ENCODE peak calls at places on chromosomes 6 and 20, in six cellular contexts. T, X, K, C, R and J are unnamed samples.

GRCh38 chr6:121885399-121886152 is 450.1 kb downstream of the GJA1 start:
- DNase-seq in X (no peak), R (no peak), T (no peak), C (no peak), K (no peak), J (no peak)

GRCh38 chr6:32213649-32214048 is 10.2 kb downstream of the NOTCH4 start:
- DNase-seq in X (no peak), T (no peak), K (no peak), C (no peak), R (no peak), J (no peak)

GRCh38 chr6:34531580-34532201 is 24.4 kb downstream of the SPDEF start:
- DNase-seq in R (peak; percentile 80), X (no peak), T (peak; percentile 89), K (peak; percentile 92), C (no peak), J (no peak)

GRCh38 chr6:66772785-66773184 is 1065.8 kb upstream of the EYS start:
- DNase-seq in T (no peak), C (no peak), R (no peak), K (no peak), X (no peak), J (no peak)

GRCh38 chr6:23413327-23414203 is 712.5 kb upstream of the NRSN1 start:
- DNase-seq in C (no peak), X (no peak), K (no peak), T (no peak), R (no peak), J (no peak)

GRCh38 chr6:49528571-49528970 is 21.9 kb upstream of the C6orf141 start:
- DNase-seq in T (no peak), X (no peak), C (no peak), K (no peak), R (no peak), J (no peak)

GRCh38 chr6:111981441-111981840 is 72.5 kb upstream of the CCN6 start:
- DNase-seq in K (no peak), C (no peak), R (no peak), T (no peak), X (no peak), J (no peak)

GRCh38 chr6:69422474-69422873 is 374.3 kb downstream of the LMBRD1 start:
- DNase-seq in C (no peak), K (no peak), T (no peak), R (no peak), X (no peak), J (no peak)

GRCh38 chr6:49326337-49326736 is 136.7 kb downstream of the MMUT start:
- DNase-seq in R (no peak), T (no peak), K (no peak), C (no peak), X (no peak), J (no peak)

GRCh38 chr6:142474446-142475289 is 172.9 kb downstream of the ADGRG6 start:
- DNase-seq in T (peak; percentile 14), C (no peak), K (no peak), R (peak; percentile 76), X (no peak), J (no peak)

GRCh38 chr20:9202440-9203080 is 133.7 kb downstream of the PLCB4 start:
- DNase-seq in K (no peak), T (no peak), C (no peak), R (no peak), X (no peak), J (no peak)

GRCh38 chr20:48897298-48898044 is 24.0 kb upstream of the ARFGEF2 start:
- DNase-seq in R (no peak), X (no peak), K (peak; percentile 61), C (no peak), T (no peak), J (no peak)

GRCh38 chr6:36615018-36615761 is 21.0 kb downstream of the SRSF3 start:
- DNase-seq in T (peak; percentile 39), K (peak; percentile 79), X (no peak), C (peak; percentile 42), R (no peak), J (peak; percentile 27)

GRCh38 chr20:57667385-57667784 is 42.4 kb downstream of the PMEPA1 start:
- DNase-seq in X (no peak), C (no peak), R (no peak), K (no peak), T (no peak), J (peak; percentile 31)

GRCh38 chr6:42915737-42916136 is at the start of gene PTCRA:
- DNase-seq in R (no peak), C (no peak), X (no peak), T (no peak), K (no peak), J (no peak)

GRCh38 chr20:51661609-51662178 is 106.5 kb downstream of the ATP9A start:
- DNase-seq in T (no peak), K (no peak), X (peak; percentile 25), C (no peak), R (no peak), J (no peak)

GRCh38 chr6:149840345-149841075 is 23.6 kb downstream of the LRP11 start:
- DNase-seq in C (no peak), K (peak; percentile 81), R (peak; percentile 84), X (peak; percentile 13), T (peak; percentile 51), J (peak; percentile 79)

GRCh38 chr6:54431466-54431865 is 123.2 kb downstream of the TINAG start:
- DNase-seq in K (no peak), T (no peak), C (no peak), R (no peak), X (no peak), J (no peak)

DNA sequence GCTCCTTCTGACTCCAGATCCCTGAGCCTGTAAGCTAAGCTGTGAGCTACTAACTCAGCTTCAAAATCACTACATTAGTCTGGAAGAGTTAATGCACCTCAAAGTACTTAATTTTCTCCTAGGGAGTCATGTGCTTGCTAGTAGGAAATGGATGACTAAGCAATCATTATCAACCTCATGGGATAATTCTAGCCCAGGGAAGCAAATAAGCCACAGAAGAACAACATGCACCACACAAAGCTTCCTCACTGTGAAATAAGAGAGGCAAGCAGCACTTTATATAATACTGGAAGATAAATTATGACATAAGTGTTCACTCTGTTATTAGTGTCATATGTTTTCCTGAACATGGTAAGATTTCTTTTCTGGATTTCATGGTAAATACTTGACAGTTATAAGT is 57.9 kb upstream of the RCAN2 start:
- DNase-seq in X (no peak), C (no peak), T (no peak), K (no peak), R (no peak), J (no peak)
- H3K4me3 ChIP-seq in X (no peak overlapping the region), C (no peak overlapping the region), T (no peak overlapping the region), K (no peak overlapping the region), R (no peak overlapping the region), J (no peak overlapping the region)

DNA sequence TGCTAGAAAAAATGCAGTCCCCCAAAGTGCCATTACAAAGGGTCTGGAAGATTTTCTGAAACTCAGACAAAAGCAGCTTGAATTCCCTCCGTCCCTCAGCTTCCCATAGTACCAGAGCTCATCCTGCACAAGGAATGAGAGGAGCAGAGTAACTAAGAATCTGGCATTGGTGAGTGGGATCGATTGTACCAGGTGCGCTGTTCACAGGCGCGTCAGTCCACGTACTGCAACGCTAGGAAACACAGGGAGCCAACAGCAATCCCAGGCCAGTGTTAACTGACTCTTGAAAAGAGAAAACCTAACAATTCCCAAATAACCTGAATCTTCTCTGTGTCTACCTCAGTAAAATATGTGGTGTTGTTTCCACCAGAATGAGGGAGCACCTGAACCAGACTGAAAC is 77.9 kb downstream of the GCNT2 start:
- DNase-seq in T (no peak), K (no peak), X (no peak), R (no peak), C (no peak), J (peak; percentile 70)
- H3K27ac ChIP-seq in T (no peak overlapping the region), K (no peak overlapping the region), X (no peak overlapping the region), R (peak overlapping the region; percentile 13), C (no peak overlapping the region), J (no peak overlapping the region)

GRCh38 chr6:137161975-137162374 is 11.5 kb downstream of the IL22RA2 start:
- DNase-seq in K (no peak), R (no peak), T (no peak), C (no peak), X (no peak), J (no peak)
- H3K4me3 ChIP-seq in K (no peak overlapping the region), R (no peak overlapping the region), T (no peak overlapping the region), C (no peak overlapping the region), X (no peak overlapping the region), J (no peak overlapping the region)

GRCh38 chr6:169528755-169529154 is 173.1 kb downstream of the WDR27 start:
- DNase-seq in C (no peak), T (no peak), X (no peak), K (no peak), R (no peak), J (no peak)
- H3K27ac ChIP-seq in C (no peak overlapping the region), T (no peak overlapping the region), X (no peak overlapping the region), K (no peak overlapping the region), R (no peak overlapping the region), J (no peak overlapping the region)

GRCh38 chr6:75760320-75760719 is 11.3 kb downstream of the MYO6 start:
- DNase-seq in C (no peak), R (no peak), X (no peak), K (no peak), T (no peak), J (no peak)

GRCh38 chr6:75757295-75757694 is 8.3 kb downstream of the MYO6 start:
- DNase-seq in C (no peak), R (no peak), X (no peak), T (no peak), K (no peak), J (no peak)

GRCh38 chr6:75761489-75761888 is 12.4 kb downstream of the MYO6 start:
- DNase-seq in T (no peak), C (no peak), X (no peak), K (no peak), R (no peak), J (no peak)

GRCh38 chr6:75762063-75762462 is 13.0 kb downstream of the MYO6 start:
- DNase-seq in K (no peak), X (no peak), C (no peak), T (no peak), R (no peak), J (no peak)

DNA sequence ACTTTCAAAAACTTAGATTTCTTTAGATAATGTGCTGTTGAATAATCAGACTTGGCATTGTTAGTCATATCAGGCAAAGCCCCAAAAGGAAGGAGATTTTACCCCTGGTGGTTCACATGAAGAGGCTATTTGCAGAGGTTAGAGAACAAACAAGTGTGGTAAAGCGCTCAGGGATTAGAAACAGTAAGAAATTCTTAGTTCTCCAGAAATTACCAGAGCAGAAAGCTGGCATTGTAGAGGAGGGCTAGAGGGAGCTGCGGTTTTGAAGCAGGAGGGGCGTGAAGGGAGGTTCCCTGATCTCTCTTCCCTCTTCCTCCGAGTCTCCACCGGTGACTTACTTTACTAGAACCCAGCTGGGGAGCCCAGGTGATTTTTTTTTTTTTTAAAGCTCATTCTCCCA is 10.2 kb downstream of the MYO6 start:
- DNase-seq in X (no peak), R (no peak), K (no peak), T (no peak), C (no peak), J (no peak)
- H3K4me3 ChIP-seq in X (no peak overlapping the region), R (no peak overlapping the region), K (no peak overlapping the region), T (no peak overlapping the region), C (no peak overlapping the region), J (no peak overlapping the region)

GRCh38 chr20:37201827-37202162 is 22.4 kb upstream of the MROH8 start:
- DNase-seq in T (no peak), K (no peak), X (no peak), R (no peak), C (no peak), J (no peak)
- H3K27ac ChIP-seq in T (no peak overlapping the region), K (no peak overlapping the region), X (no peak overlapping the region), R (no peak overlapping the region), C (no peak overlapping the region), J (no peak overlapping the region)